ENCODE peak calls at places on chromosome 6, in six cellular contexts. Z, W, B, S, P and M are unnamed samples.

GRCh38 chr6:147279423-147279822 is 75.2 kb downstream of the STXBP5 start:
- DNase-seq in Z (no peak), W (no peak), B (no peak), S (no peak), P (no peak), M (no peak)

GRCh38 chr6:148893481-148893880 is 146.7 kb downstream of the UST start:
- DNase-seq in Z (no peak), W (no peak), B (no peak), S (no peak), P (no peak), M (no peak)

GRCh38 chr6:53928641-53929339 is 134.0 kb downstream of the LRRC1 start:
- DNase-seq in Z (no peak), W (no peak), B (no peak), S (no peak), P (no peak), M (no peak)

GRCh38 chr6:140572129-140572528 is 1197.7 kb upstream of the CITED2 start:
- DNase-seq in Z (peak), W (no peak), B (no peak), S (no peak), P (no peak), M (no peak)

GRCh38 chr6:34425498-34426410 is at the start of gene RPS10:
- DNase-seq in Z (peak), W (peak), B (peak), S (peak), P (peak), M (peak)

GRCh38 chr6:27280064-27280539 is 32.0 kb downstream of the POM121L2 start:
- DNase-seq in Z (peak), W (no peak), B (peak), S (peak), P (no peak), M (no peak)

GRCh38 chr6:105921781-105922180 is 164.4 kb upstream of the PRDM1 start:
- DNase-seq in Z (peak), W (no peak), B (no peak), S (no peak), P (no peak), M (no peak)

GRCh38 chr6:130600880-130601341 is 226.3 kb upstream of the SMLR1 start:
- DNase-seq in Z (peak), W (no peak), B (no peak), S (no peak), P (no peak), M (no peak)

GRCh38 chr6:12298017-12298958 is 8.1 kb downstream of the EDN1 start:
- DNase-seq in Z (no peak), W (no peak), B (no peak), S (no peak), P (no peak), M (no peak)

GRCh38 chr6:149150999-149151398 is 166.5 kb upstream of the TAB2 start:
- DNase-seq in Z (no peak), W (no peak), B (no peak), S (no peak), P (peak), M (no peak)

GRCh38 chr6:100381111-100381510 is 83.6 kb downstream of the SIM1 start:
- DNase-seq in Z (no peak), W (no peak), B (no peak), S (no peak), P (no peak), M (no peak)

GRCh38 chr6:136696783-136697364 is 95.4 kb downstream of the MAP3K5 start:
- DNase-seq in Z (no peak), W (no peak), B (no peak), S (no peak), P (no peak), M (no peak)

GRCh38 chr6:11589261-11589660 is 51.7 kb downstream of the TMEM170B start:
- DNase-seq in Z (no peak), W (no peak), B (no peak), S (no peak), P (no peak), M (no peak)

GRCh38 chr6:136037246-136037884 is 185.9 kb downstream of the PDE7B start:
- DNase-seq in Z (no peak), W (no peak), B (no peak), S (no peak), P (no peak), M (no peak)

GRCh38 chr6:134892362-134892761 is 57.5 kb downstream of the ALDH8A1 start:
- DNase-seq in Z (no peak), W (no peak), B (no peak), S (no peak), P (no peak), M (no peak)

GRCh38 chr6:5053864-5054426 is 31.2 kb upstream of the PPP1R3G start:
- DNase-seq in Z (peak), W (no peak), B (no peak), S (no peak), P (no peak), M (no peak)

GRCh38 chr6:92196320-92196719 is 1223.0 kb downstream of the EPHA7 start:
- DNase-seq in Z (no peak), W (no peak), B (no peak), S (no peak), P (no peak), M (no peak)

GRCh38 chr6:130787726-130788500 is 39.3 kb upstream of the SMLR1 start:
- DNase-seq in Z (no peak), W (no peak), B (no peak), S (no peak), P (no peak), M (no peak)

GRCh38 chr6:99425647-99426453 is 742 bp upstream of the PNISR start:
- DNase-seq in Z (peak), W (peak), B (peak), S (peak), P (peak), M (peak)

GRCh38 chr6:20952605-20953004 is 418.3 kb downstream of the CDKAL1 start:
- DNase-seq in Z (peak), W (no peak), B (no peak), S (peak), P (no peak), M (peak)

GRCh38 chr6:170210651-170211403 is 80.1 kb downstream of the DLL1 start:
- DNase-seq in Z (no peak), W (no peak), B (no peak), S (no peak), P (no peak), M (no peak)

GRCh38 chr6:113632220-113632864 is 224.8 kb upstream of the MARCKS start:
- DNase-seq in Z (peak), W (no peak), B (peak), S (peak), P (peak), M (peak)

GRCh38 chr6:135014353-135014832 is 40.2 kb downstream of the HBS1L start:
- DNase-seq in Z (no peak), W (peak), B (no peak), S (no peak), P (peak), M (no peak)